ENCODE peak calls at places on chromosomes 13 and 19, in four cellular contexts. W is GM12878; S is CD8-positive, alpha-beta T cell; Y is heart right ventricle. J is an unnamed sample.

GRCh38 chr13:50131998-50132936 is 117.0 kb downstream of the KCNRG start:
- DNase-seq in W (no peak), S (no peak), Y (no peak), J (no peak)

GRCh38 chr19:55229145-55229788 is 704 bp upstream of the TMEM86B start:
- DNase-seq in W (no peak), S (no peak), Y (no peak), J (no peak)

GRCh38 chr19:52722062-52723005 is 12.5 kb downstream of the ZNF611 start:
- DNase-seq in W (no peak), S (no peak), Y (no peak), J (no peak)

GRCh38 chr13:99218545-99218944 is 17.9 kb downstream of the UBAC2 start:
- DNase-seq in W (no peak), S (no peak), Y (peak; percentile 81), J (no peak)

GRCh38 chr13:74246398-74246975 is 112.3 kb upstream of the KLF12 start:
- DNase-seq in W (no peak), S (no peak), Y (peak; percentile 69), J (no peak)

GRCh38 chr19:48373567-48373966 is 9.4 kb downstream of the SYNGR4 start:
- DNase-seq in W (no peak), S (no peak), Y (no peak), J (no peak)

GRCh38 chr13:45833663-45834062 is 17.9 kb downstream of the SIAH3 start:
- DNase-seq in W (no peak), S (no peak), Y (peak; percentile 56), J (no peak)

GRCh38 chr19:14775855-14776254 is 2.5 kb downstream of the ADGRE2 start:
- DNase-seq in W (no peak), S (no peak), Y (no peak), J (no peak)

GRCh38 chr13:37657134-37657533 is 58.6 kb upstream of the POSTN start:
- DNase-seq in W (no peak), S (no peak), Y (no peak), J (no peak)

GRCh38 chr19:4694211-4694987 is 24.3 kb upstream of the MYDGF start:
- DNase-seq in W (no peak), S (no peak), Y (no peak), J (peak; percentile 44)

GRCh38 chr13:59587971-59588716 is 575.6 kb downstream of the DIAPH3 start:
- DNase-seq in W (no peak), S (no peak), Y (no peak), J (no peak)

GRCh38 chr19:30596813-30597399 is 224.7 kb downstream of the ZNF536 start:
- DNase-seq in W (no peak), S (no peak), Y (no peak), J (no peak)

GRCh38 chr19:48681127-48681470 is 8.3 kb upstream of the NTN5 start:
- DNase-seq in W (no peak), S (no peak), Y (no peak), J (no peak)

GRCh38 chr13:60837806-60838205 is 440.8 kb downstream of the TDRD3 start:
- DNase-seq in W (no peak), S (no peak), Y (no peak), J (no peak)

GRCh38 chr13:78806457-78806856 is 147.5 kb upstream of the OBI1 start:
- DNase-seq in W (no peak), S (no peak), Y (no peak), J (no peak)

GRCh38 chr13:113820813-113821651 is 42.8 kb downstream of the GAS6 start:
- DNase-seq in W (no peak), S (no peak), Y (peak; percentile 80), J (peak; percentile 92)

GRCh38 chr19:38388310-38389100 is at the start of gene SPRED3:
- DNase-seq in W (no peak), S (no peak), Y (no peak), J (peak; percentile 55)

GRCh38 chr13:92483894-92484293 is 742.7 kb upstream of the GPC6 start:
- DNase-seq in W (no peak), S (no peak), Y (no peak), J (no peak)

GRCh38 chr19:51803965-51804364 is 9.0 kb downstream of the FPR3 start:
- DNase-seq in W (no peak), S (no peak), Y (no peak), J (no peak)

GRCh38 chr19:47109541-47110375 is 3.8 kb downstream of the ZC3H4 start:
- DNase-seq in W (no peak), S (no peak), Y (no peak), J (peak; percentile 52)

GRCh38 chr19:17049711-17050280 is 23.2 kb upstream of the CPAMD8 start:
- DNase-seq in W (no peak), S (no peak), Y (no peak), J (no peak)

GRCh38 chr19:51691122-51692064 is 1.7 kb upstream of the SPACA6 start:
- DNase-seq in W (no peak), S (no peak), Y (no peak), J (peak; percentile 21)

GRCh38 chr19:29666634-29667389 is 1.6 kb downstream of the PLEKHF1 start:
- DNase-seq in W (no peak), S (no peak), Y (peak; percentile 83), J (no peak)

GRCh38 chr13:98324105-98324504 is 147.0 kb upstream of the RNF113B start:
- DNase-seq in W (no peak), S (no peak), Y (no peak), J (no peak)

GRCh38 chr19:3979289-3979673 is 6.0 kb downstream of the EEF2 start:
- DNase-seq in W (no peak), S (no peak), Y (peak; percentile 7), J (no peak)

GRCh38 chr13:100788540-100788939 is 113.9 kb upstream of the TMTC4 start:
- DNase-seq in W (no peak), S (no peak), Y (no peak), J (no peak)

GRCh38 chr13:50691176-50691681 is 152.3 kb downstream of the DLEU7 start:
- DNase-seq in W (no peak), S (no peak), Y (no peak), J (no peak)

GRCh38 chr19:7831452-7831851 is 1.4 kb downstream of the EVI5L start:
- DNase-seq in W (no peak), S (no peak), Y (no peak), J (no peak)

GRCh38 chr19:42427313-42427712 is at the start of gene LIPE:
- DNase-seq in W (no peak), S (no peak), Y (no peak), J (no peak)

GRCh38 chr19:48925240-48925843 is 8.2 kb upstream of the DHDH start:
- DNase-seq in W (no peak), S (no peak), Y (no peak), J (no peak)

GRCh38 chr19:1275260-1275975 is at the start of gene FAM174C:
- DNase-seq in W (peak; percentile 87), S (peak; percentile 88), Y (peak; percentile 96), J (peak; percentile 97)
- H3K4me1 ChIP-seq in W (peaks cover 26% of the 10 kb centered on the region), S (peaks cover 61% of the 10 kb centered on the region), Y (peaks cover 43% of the 10 kb centered on the region), J (peaks cover 12% of the 10 kb centered on the region)

DNA sequence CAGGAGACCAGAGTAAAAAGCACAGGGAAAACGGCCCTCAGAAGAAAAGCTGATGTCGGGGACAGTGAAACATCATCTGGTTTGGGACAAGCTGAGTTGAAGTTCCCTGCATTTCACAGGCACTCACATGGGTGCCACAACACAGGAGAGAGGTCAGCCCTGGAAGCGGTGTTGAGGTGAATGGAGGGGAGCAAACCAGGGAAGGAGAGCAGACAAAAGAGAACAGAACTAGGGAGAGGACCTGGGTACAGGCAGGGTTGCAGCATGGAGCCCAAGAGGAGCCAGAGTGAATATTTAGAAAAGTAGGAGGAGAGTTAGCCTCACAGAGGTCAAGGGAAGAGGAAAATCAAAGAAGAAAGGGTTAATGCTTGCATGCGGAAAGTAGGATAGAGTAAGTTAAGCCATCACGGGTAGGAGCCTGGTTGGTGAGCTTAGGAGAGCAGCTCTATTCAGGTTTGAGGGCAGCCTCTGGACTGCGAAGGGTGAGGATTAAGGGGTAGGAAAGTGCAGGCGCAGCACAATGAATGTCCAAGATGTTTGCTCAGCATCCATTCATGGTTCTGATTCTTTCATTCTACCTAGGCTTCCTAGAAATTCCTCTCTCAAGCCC is 15.5 kb downstream of the FAM216B start:
- DNase-seq in W (no peak), S (no peak), Y (no peak), J (no peak)
- TF ChIP-seq CTCF in W (no peak), S (no peak), Y (no peak), J (no peak)

DNA sequence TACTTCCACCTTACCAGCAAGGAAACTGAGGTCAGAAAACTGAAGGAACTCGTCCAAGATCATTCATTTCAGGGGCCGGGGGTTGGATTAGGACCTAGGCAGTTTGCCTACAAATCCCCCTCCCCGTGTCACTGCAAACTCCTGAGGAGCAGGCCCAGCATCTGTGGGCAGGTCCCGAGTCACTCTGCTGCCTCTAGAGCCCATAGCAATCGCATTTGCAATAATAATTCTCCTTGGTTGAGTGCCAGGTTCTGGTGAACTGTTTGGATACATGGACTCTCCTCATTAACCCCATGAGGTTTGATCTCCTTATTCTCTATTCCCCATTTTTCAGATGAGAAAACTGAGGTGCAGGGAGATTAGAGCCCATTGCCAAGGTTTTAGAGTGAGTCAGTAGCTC is 903 bp downstream of the PIN1 start:
- DNase-seq in W (no peak), S (no peak), Y (no peak), J (no peak)
- H3K4me3 ChIP-seq in W (peak overlapping the region; percentile 97), S (peak overlapping the region; percentile 94), Y (peak overlapping the region; percentile 97), J (peak overlapping the region; percentile 92)

DNA sequence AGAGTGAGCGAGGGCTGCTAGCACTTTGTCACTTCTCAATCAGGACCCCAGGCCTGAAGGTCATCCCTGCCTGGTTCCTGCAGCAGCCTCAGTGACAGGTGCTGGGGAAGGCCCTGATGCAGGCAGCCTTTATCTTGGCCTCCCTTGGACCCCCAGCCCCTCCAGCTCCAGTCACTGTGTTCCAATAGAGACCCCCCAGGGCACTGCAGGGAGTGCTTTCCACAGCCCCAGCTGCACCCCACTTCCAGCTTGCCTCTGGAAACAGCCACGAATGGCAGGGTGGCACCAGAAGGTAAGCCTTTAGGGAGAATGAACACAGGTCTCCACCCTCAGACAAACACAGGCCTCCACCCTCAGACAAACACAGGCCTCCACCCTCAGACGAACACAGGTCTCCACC is 241.6 kb upstream of the SGCG start:
- DNase-seq in W (no peak), S (no peak), Y (no peak), J (no peak)
- H3K4me1 ChIP-seq in W (no peaks in the 10 kb centered on the region), S (no peaks in the 10 kb centered on the region), Y (no peaks in the 10 kb centered on the region), J (no peaks in the 10 kb centered on the region)

GRCh38 chr19:11254662-11255061 is 7.7 kb downstream of the DOCK6 start:
- DNase-seq in W (no peak), S (no peak), Y (no peak), J (no peak)
- TF ChIP-seq CTCF in W (peak; percentile 23), S (no peak), Y (no peak), J (peak; percentile 26)

GRCh38 chr13:38804061-38804460 is 117.2 kb downstream of the FREM2 start:
- DNase-seq in W (no peak), S (no peak), Y (no peak), J (no peak)
- H3K4me3 ChIP-seq in W (no peak overlapping the region), S (no peak overlapping the region), Y (no peak overlapping the region), J (no peak overlapping the region)

GRCh38 chr13:66657165-66657895 is 572.8 kb downstream of the PCDH9 start:
- DNase-seq in W (no peak), S (no peak), Y (peak; percentile 38), J (peak; percentile 90)
- H3K4me1 ChIP-seq in W (no peaks in the 10 kb centered on the region), S (no peaks in the 10 kb centered on the region), Y (no peaks in the 10 kb centered on the region), J (peaks cover 16% of the 10 kb centered on the region)

GRCh38 chr13:27379126-27379525 is 45.3 kb upstream of the GTF3A start:
- DNase-seq in W (no peak), S (no peak), Y (no peak), J (no peak)

GRCh38 chr13:27379694-27380596 is 44.5 kb upstream of the GTF3A start:
- DNase-seq in W (no peak), S (peak; percentile 8), Y (no peak), J (peak; percentile 81)

GRCh38 chr13:27381601-27382000 is 42.8 kb upstream of the GTF3A start:
- DNase-seq in W (no peak), S (no peak), Y (no peak), J (no peak)

GRCh38 chr13:27384285-27384684 is 40.1 kb upstream of the GTF3A start:
- DNase-seq in W (no peak), S (no peak), Y (no peak), J (no peak)

GRCh38 chr13:27383104-27383921 is 41.1 kb upstream of the GTF3A start:
- DNase-seq in W (no peak), S (no peak), Y (no peak), J (no peak)
- TF ChIP-seq CTCF in W (no peak), S (no peak), Y (no peak), J (no peak)